ENCODE peak calls at places on chromosomes 11 and 22, in seven cellular contexts. One of them, this sample, is unnamed.

GRCh38 chr22:33861216-33861875 is 58.9 kb downstream of the LARGE1 start:
- DNase-seq in NCI-H2107: no peak
- DNase-seq in psoas muscle: no peak
- DNase-seq in activated naive CD4-positive, alpha-beta T cell: no peak
- DNase-seq in stimulated activated CD8-positive, alpha-beta memory T cell treated with anti-CD3 and anti-CD28 coated beads, Interleukin-2, amount 100 ng/mL, for 1 hour: no peak
- DNase-seq in fibroblast of lung: no peak
- DNase-seq in astrocyte of the cerebellum: no peak
- DNase-seq in this sample: no peak

GRCh38 chr11:27427183-27427980 is 45.2 kb downstream of the LGR4 start:
- DNase-seq in NCI-H2107: no peak
- DNase-seq in fibroblast of lung: no peak
- DNase-seq in astrocyte of the cerebellum: no peak
- DNase-seq in activated naive CD4-positive, alpha-beta T cell: no peak
- DNase-seq in psoas muscle: no peak
- DNase-seq in stimulated activated CD8-positive, alpha-beta memory T cell treated with anti-CD3 and anti-CD28 coated beads, Interleukin-2, amount 100 ng/mL, for 1 hour: no peak
- DNase-seq in this sample: no peak

GRCh38 chr22:26666035-26666338 is 8.6 kb downstream of the MIAT start:
- DNase-seq in NCI-H2107: no peak
- DNase-seq in astrocyte of the cerebellum: no peak
- DNase-seq in stimulated activated CD8-positive, alpha-beta memory T cell treated with anti-CD3 and anti-CD28 coated beads, Interleukin-2, amount 100 ng/mL, for 1 hour: no peak
- DNase-seq in activated naive CD4-positive, alpha-beta T cell: no peak
- DNase-seq in psoas muscle: no peak
- DNase-seq in fibroblast of lung: no peak
- DNase-seq in this sample: no peak

GRCh38 chr11:32531528-32531927 is 52.1 kb upstream of the EIF3M start:
- DNase-seq in activated naive CD4-positive, alpha-beta T cell: no peak
- DNase-seq in fibroblast of lung: peak; percentile 19
- DNase-seq in stimulated activated CD8-positive, alpha-beta memory T cell treated with anti-CD3 and anti-CD28 coated beads, Interleukin-2, amount 100 ng/mL, for 1 hour: no peak
- DNase-seq in NCI-H2107: no peak
- DNase-seq in psoas muscle: no peak
- DNase-seq in astrocyte of the cerebellum: no peak
- DNase-seq in this sample: no peak

GRCh38 chr11:67045314-67045713 is 11.3 kb upstream of the RHOD start:
- DNase-seq in fibroblast of lung: peak; percentile 85
- DNase-seq in astrocyte of the cerebellum: peak; percentile 76
- DNase-seq in stimulated activated CD8-positive, alpha-beta memory T cell treated with anti-CD3 and anti-CD28 coated beads, Interleukin-2, amount 100 ng/mL, for 1 hour: no peak
- DNase-seq in NCI-H2107: no peak
- DNase-seq in activated naive CD4-positive, alpha-beta T cell: no peak
- DNase-seq in psoas muscle: peak; percentile 50
- DNase-seq in this sample: no peak

GRCh38 chr11:78416285-78417174 is 1.1 kb downstream of the GAB2 start:
- DNase-seq in activated naive CD4-positive, alpha-beta T cell: no peak
- DNase-seq in fibroblast of lung: peak; percentile 85
- DNase-seq in astrocyte of the cerebellum: peak; percentile 45
- DNase-seq in NCI-H2107: peak; percentile 37
- DNase-seq in psoas muscle: peak; percentile 88
- DNase-seq in stimulated activated CD8-positive, alpha-beta memory T cell treated with anti-CD3 and anti-CD28 coated beads, Interleukin-2, amount 100 ng/mL, for 1 hour: peak; percentile 53
- DNase-seq in this sample: peak; percentile 96

GRCh38 chr11:27210509-27210908 is 152.5 kb downstream of the CCDC34 start:
- DNase-seq in activated naive CD4-positive, alpha-beta T cell: no peak
- DNase-seq in fibroblast of lung: no peak
- DNase-seq in psoas muscle: no peak
- DNase-seq in stimulated activated CD8-positive, alpha-beta memory T cell treated with anti-CD3 and anti-CD28 coated beads, Interleukin-2, amount 100 ng/mL, for 1 hour: no peak
- DNase-seq in astrocyte of the cerebellum: no peak
- DNase-seq in NCI-H2107: no peak
- DNase-seq in this sample: no peak

GRCh38 chr11:102456381-102456780 is 3.8 kb upstream of the TMEM123 start:
- DNase-seq in stimulated activated CD8-positive, alpha-beta memory T cell treated with anti-CD3 and anti-CD28 coated beads, Interleukin-2, amount 100 ng/mL, for 1 hour: no peak
- DNase-seq in astrocyte of the cerebellum: no peak
- DNase-seq in psoas muscle: no peak
- DNase-seq in activated naive CD4-positive, alpha-beta T cell: no peak
- DNase-seq in fibroblast of lung: peak; percentile 80
- DNase-seq in NCI-H2107: no peak
- DNase-seq in this sample: peak; percentile 50

GRCh38 chr11:47408598-47409439 is 429 bp downstream of the SLC39A13 start:
- DNase-seq in fibroblast of lung: peak; percentile 85
- DNase-seq in astrocyte of the cerebellum: peak; percentile 31
- DNase-seq in psoas muscle: peak; percentile 66
- DNase-seq in stimulated activated CD8-positive, alpha-beta memory T cell treated with anti-CD3 and anti-CD28 coated beads, Interleukin-2, amount 100 ng/mL, for 1 hour: no peak
- DNase-seq in NCI-H2107: no peak
- DNase-seq in activated naive CD4-positive, alpha-beta T cell: no peak
- DNase-seq in this sample: peak; percentile 40

GRCh38 chr11:122285021-122285420 is 169.0 kb upstream of the BLID start:
- DNase-seq in astrocyte of the cerebellum: no peak
- DNase-seq in NCI-H2107: no peak
- DNase-seq in psoas muscle: no peak
- DNase-seq in activated naive CD4-positive, alpha-beta T cell: no peak
- DNase-seq in stimulated activated CD8-positive, alpha-beta memory T cell treated with anti-CD3 and anti-CD28 coated beads, Interleukin-2, amount 100 ng/mL, for 1 hour: no peak
- DNase-seq in fibroblast of lung: peak; percentile 80
- DNase-seq in this sample: no peak

GRCh38 chr11:13486926-13487660 is 8.7 kb downstream of the PTH start:
- DNase-seq in fibroblast of lung: peak; percentile 9
- DNase-seq in stimulated activated CD8-positive, alpha-beta memory T cell treated with anti-CD3 and anti-CD28 coated beads, Interleukin-2, amount 100 ng/mL, for 1 hour: peak; percentile 47
- DNase-seq in astrocyte of the cerebellum: no peak
- DNase-seq in psoas muscle: peak; percentile 27
- DNase-seq in activated naive CD4-positive, alpha-beta T cell: peak; percentile 8
- DNase-seq in NCI-H2107: no peak
- DNase-seq in this sample: peak; percentile 80

This sample was measured in Caco-2.